ENCODE peak calls at places on chromosomes 16 and 17, in four cellular contexts. I is K562, X is GM12878, A is GM12891. V is an unnamed sample.

GRCh38 chr16:1789643-1790045 is 3.9 kb downstream of the IGFALS start:
- DNase-seq in I (peak; percentile 53), X (no peak), A (no peak), V (no peak)

GRCh38 chr16:3650631-3651265 is 3.7 kb upstream of the DNASE1 start:
- DNase-seq in I (no peak), X (no peak), A (no peak), V (no peak)

GRCh38 chr17:58756246-58757161 is 850 bp downstream of the PPM1E start:
- DNase-seq in I (peak; percentile 34), X (no peak), A (no peak), V (no peak)

GRCh38 chr17:17714261-17714866 is 33.1 kb downstream of the RAI1 start:
- DNase-seq in I (no peak), X (no peak), A (no peak), V (no peak)

GRCh38 chr17:20852541-20853370 is 190.1 kb downstream of the USP22 start:
- DNase-seq in I (no peak), X (no peak), A (no peak), V (peak; percentile 31)

GRCh38 chr17:51004249-51004648 is 116.4 kb downstream of the SPAG9 start:
- DNase-seq in I (no peak), X (no peak), A (no peak), V (no peak)

GRCh38 chr17:76076765-76077581 is 2.0 kb upstream of the ZACN start:
- DNase-seq in I (no peak), X (no peak), A (peak; percentile 50), V (peak; percentile 49)

GRCh38 chr16:89721644-89722391 is 481 bp downstream of the ZNF276 start:
- DNase-seq in I (peak; percentile 58), X (no peak), A (no peak), V (peak; percentile 76)

GRCh38 chr17:82477934-82478333 is 19.4 kb downstream of the NARF start:
- DNase-seq in I (no peak), X (no peak), A (no peak), V (no peak)

GRCh38 chr17:48374650-48375230 is 55.3 kb downstream of the SKAP1 start:
- DNase-seq in I (peak; percentile 58), X (no peak), A (peak; percentile 12), V (peak; percentile 33)

GRCh38 chr17:17200311-17200710 is 5.8 kb downstream of the PLD6 start:
- DNase-seq in I (no peak), X (no peak), A (no peak), V (no peak)

GRCh38 chr16:84769416-84769815 is 50.4 kb upstream of the CRISPLD2 start:
- DNase-seq in I (no peak), X (no peak), A (no peak), V (no peak)

GRCh38 chr17:47644324-47644723 is 5.4 kb upstream of the KPNB1 start:
- DNase-seq in I (no peak), X (no peak), A (no peak), V (peak; percentile 54)

GRCh38 chr17:78379134-78379497 is 667 bp downstream of the PGS1 start:
- DNase-seq in I (no peak), X (no peak), A (no peak), V (no peak)

GRCh38 chr16:89909777-89910716 is 8.6 kb upstream of the MC1R start:
- DNase-seq in I (peak; percentile 81), X (no peak), A (peak; percentile 92), V (no peak)

GRCh38 chr16:31678649-31679325 is 151.1 kb downstream of the AHSP start:
- DNase-seq in I (no peak), X (no peak), A (no peak), V (no peak)

GRCh38 chr17:65657251-65657828 is 95.9 kb upstream of the AXIN2 start:
- DNase-seq in I (no peak), X (no peak), A (no peak), V (no peak)

GRCh38 chr17:65659512-65659911 is 98.1 kb upstream of the AXIN2 start:
- DNase-seq in I (no peak), X (no peak), A (no peak), V (no peak)

GRCh38 chr17:65660078-65660477 is 98.6 kb upstream of the AXIN2 start:
- DNase-seq in I (no peak), X (no peak), A (no peak), V (no peak)

GRCh38 chr17:65660947-65661346 is 99.5 kb upstream of the AXIN2 start:
- DNase-seq in I (peak; percentile 15), X (no peak), A (no peak), V (no peak)

DNA sequence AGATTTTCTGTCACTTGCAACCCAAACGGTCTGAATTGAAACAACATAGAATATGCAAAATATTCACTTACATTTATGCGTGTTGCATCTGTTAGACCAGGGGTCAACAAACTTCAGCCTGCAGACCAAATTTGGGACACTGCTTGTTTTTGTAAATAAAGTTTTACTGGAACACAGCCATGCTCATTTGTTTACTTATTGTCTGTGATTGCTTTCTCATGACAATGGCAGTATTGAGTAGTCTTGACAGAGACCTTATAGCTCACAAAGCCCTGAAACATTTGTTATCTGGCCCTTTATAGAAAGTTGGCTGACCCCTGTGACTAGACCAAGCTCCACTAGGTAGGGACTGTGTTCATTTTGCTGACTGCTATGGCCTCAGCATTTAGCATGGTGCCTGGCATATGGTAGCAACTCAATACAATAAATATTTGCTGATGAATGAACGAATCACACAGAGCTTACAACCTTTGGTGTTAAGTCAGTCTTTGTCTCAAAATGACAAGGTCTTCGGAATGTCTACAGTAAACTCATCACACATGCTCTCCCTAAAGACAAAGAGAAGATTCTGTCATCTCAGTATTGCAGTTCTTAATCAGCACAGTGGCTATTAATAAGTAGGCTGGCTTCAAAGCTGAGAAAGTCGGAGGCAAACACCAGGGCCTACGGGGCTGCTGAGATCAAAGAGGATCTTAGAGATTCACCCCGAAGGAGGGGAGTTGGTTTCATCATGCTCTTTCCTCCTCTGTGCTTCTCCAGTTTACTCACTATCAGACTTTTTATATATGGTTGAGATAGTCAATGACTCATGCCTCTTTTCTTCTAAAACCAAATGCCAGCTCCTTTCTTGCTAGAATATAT is 95.2 kb upstream of the AXIN2 start:
- DNase-seq in I (no peak), X (peak; percentile 39), A (no peak), V (no peak)
- TF ChIP-seq SPI1 in I (no peak), X (no peak), A (no peak), V (no peak)

DNA sequence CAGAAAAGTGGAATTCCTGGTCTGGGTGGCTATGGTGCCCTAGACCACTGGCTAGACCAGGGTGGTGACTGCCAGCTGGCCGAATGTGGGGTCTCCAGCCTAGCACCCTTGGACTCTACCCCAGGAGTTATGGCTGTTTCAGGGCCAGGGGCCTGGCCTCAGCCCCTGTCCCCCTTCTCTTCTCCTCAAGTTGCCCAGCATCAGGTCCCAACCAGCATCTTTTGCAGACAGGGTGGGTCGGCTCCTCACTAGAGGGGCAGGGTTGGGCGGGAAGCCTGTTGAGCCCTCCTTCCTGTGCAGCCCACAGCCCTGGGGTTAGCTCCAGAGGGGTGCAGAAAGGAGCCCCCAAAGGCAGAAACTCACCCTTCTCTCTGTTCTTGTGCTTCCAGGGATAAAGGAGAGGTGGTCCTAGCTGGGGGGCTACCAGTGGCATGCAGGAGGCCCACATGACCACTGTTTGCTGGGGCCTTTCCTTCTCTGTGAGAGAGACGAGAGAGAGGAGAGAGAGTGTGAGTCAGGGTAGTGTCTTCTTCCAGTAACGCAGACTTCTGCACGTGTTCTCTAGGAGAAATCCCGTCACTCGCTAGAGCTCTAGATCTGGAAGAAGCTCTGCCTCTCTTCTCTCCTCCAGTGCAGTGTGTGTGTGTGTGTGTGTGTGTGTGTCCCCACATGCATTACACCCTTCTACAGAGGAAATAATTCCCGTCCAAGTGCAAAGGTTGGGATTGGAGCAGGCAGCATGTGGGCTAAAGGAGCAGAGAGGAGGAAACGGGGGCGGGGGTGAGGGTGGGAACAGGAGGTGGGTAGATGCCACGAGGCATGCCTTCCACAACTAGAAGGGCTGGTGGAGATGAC is 209.4 kb downstream of the SEC14L1 start:
- DNase-seq in I (no peak), X (no peak), A (no peak), V (no peak)
- TF ChIP-seq SPI1 in I (no peak), X (no peak), A (no peak), V (no peak)

GRCh38 chr16:69131749-69132423 is 502 bp downstream of the CHTF8 start:
- DNase-seq in I (peak; percentile 95), X (peak; percentile 24), A (peak; percentile 90), V (peak; percentile 88)

GRCh38 chr16:69130461-69130860 is 1.9 kb downstream of the CHTF8 start:
- DNase-seq in I (no peak), X (no peak), A (no peak), V (no peak)

GRCh38 chr16:69133555-69133954 is 1.1 kb downstream of the UTP4 start:
- DNase-seq in I (no peak), X (no peak), A (no peak), V (no peak)

GRCh38 chr16:69132424-69133252 is at the start of the genes CHTF8 and UTP4:
- DNase-seq in I (peak; percentile 85), X (no peak), A (peak; percentile 87), V (peak; percentile 83)

GRCh38 chr16:69131167-69131748 is 1.1 kb downstream of the CHTF8 start:
- DNase-seq in I (peak; percentile 78), X (no peak), A (no peak), V (peak; percentile 70)
- TF ChIP-seq SPI1 in I (peak; percentile 89), X (peak; percentile 28), A (peak; percentile 65), V (peak; percentile 85)

GRCh38 chr16:68085259-68086071 is at the start of gene NFATC3:
- DNase-seq in I (peak; percentile 93), X (no peak), A (peak; percentile 88), V (peak; percentile 93)
- TF ChIP-seq SPI1 in I (no peak), X (no peak), A (no peak), V (no peak)

DNA sequence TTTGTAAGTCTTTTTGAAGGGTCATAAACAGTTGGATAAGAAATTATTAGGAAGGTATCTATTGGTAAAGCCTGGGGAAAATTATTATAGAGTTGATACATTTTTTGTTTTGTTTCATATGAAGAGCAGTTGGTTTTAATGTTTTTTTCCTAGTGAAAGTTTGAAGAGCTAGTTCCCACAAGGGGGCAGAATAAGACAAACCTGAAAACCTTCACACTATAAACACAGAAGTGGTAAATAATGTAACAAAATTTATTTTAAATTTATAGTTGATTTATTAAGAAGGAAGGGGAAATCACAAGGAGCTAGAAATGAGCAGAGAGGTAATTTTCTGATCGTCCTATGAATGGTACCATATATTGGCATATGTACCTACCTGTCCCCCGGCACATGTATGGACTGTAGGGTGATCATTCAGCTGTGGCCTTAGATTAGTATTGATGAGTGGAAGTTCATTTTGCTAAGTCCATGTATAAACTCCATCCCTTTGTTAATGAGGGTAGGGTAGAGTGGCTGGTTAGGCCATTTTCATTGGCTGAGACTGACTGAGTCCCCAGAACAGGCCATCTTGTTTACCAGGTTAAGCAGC is 116.3 kb downstream of the TANC2 start:
- DNase-seq in I (no peak), X (no peak), A (no peak), V (no peak)
- TF ChIP-seq SPI1 in I (no peak), X (no peak), A (no peak), V (no peak)